ENCODE peak calls at places on chromosome 7, in five cellular contexts. R, Z, X, C and L are unnamed samples.

GRCh38 chr7:133478591-133479135 is 225.8 kb downstream of the EXOC4 start:
- DNase-seq in Z (no peak), C (no peak), R (peak), X (no peak), L (no peak)

GRCh38 chr7:149460493-149461330 is at the start of gene ZNF777:
- DNase-seq in R (peak), Z (peak), X (peak), C (peak), L (peak)

GRCh38 chr7:141409911-141410329 is 141.3 kb upstream of the AGK start:
- DNase-seq in R (peak), C (peak), Z (no peak), X (no peak), L (no peak)

GRCh38 chr7:37728747-37729146 is 45.2 kb downstream of the GPR141 start:
- DNase-seq in C (no peak), Z (no peak), X (no peak), R (no peak), L (no peak)

GRCh38 chr7:16644157-16644556 is 1.4 kb downstream of the ANKMY2 start:
- DNase-seq in X (no peak), Z (no peak), C (no peak), R (no peak), L (no peak)

GRCh38 chr7:128662091-128662490 is 10.0 kb upstream of the GARIN1A start:
- DNase-seq in C (no peak), X (no peak), R (no peak), Z (no peak), L (no peak)

GRCh38 chr7:128318696-128319095 is 25.0 kb downstream of the RBM28 start:
- DNase-seq in R (no peak), X (no peak), Z (no peak), C (no peak), L (no peak)

GRCh38 chr7:155645652-155646051 is 1.2 kb downstream of the RBM33 start:
- DNase-seq in X (no peak), R (no peak), Z (no peak), C (no peak), L (no peak)

GRCh38 chr7:151748733-151749132 is 128.2 kb downstream of the PRKAG2 start:
- DNase-seq in X (no peak), C (no peak), Z (no peak), R (no peak), L (no peak)

GRCh38 chr7:50660040-50660829 is 95.0 kb upstream of the DDC start:
- DNase-seq in Z (no peak), C (no peak), R (no peak), X (no peak), L (no peak)

GRCh38 chr7:112157072-112157471 is 49.1 kb downstream of the DOCK4 start:
- DNase-seq in Z (no peak), C (no peak), X (no peak), R (no peak), L (no peak)

GRCh38 chr7:131583430-131583829 is 27.0 kb upstream of the PODXL start:
- DNase-seq in C (no peak), R (no peak), Z (no peak), X (no peak), L (no peak)

GRCh38 chr7:104791065-104791464 is 222.9 kb upstream of the KMT2E start:
- DNase-seq in C (no peak), R (no peak), Z (no peak), X (no peak), L (peak)

GRCh38 chr7:132240821-132241422 is 335.3 kb downstream of the PLXNA4 start:
- DNase-seq in X (no peak), C (no peak), R (no peak), Z (no peak), L (no peak)

GRCh38 chr7:157339777-157340677 is 3.2 kb downstream of the DNAJB6 start:
- DNase-seq in X (peak), R (peak), C (peak), Z (peak), L (peak)

GRCh38 chr7:116211913-116212596 is 1.7 kb downstream of the TES start:
- DNase-seq in R (no peak), C (no peak), Z (no peak), X (no peak), L (no peak)

GRCh38 chr7:156456503-156457115 is 184.0 kb upstream of the RNF32 start:
- DNase-seq in R (no peak), Z (no peak), X (no peak), C (no peak), L (no peak)